ENCODE peak calls at places on chromosomes 4 and X, in six cellular contexts. One of them, this sample, is unnamed.

GRCh38 chr4:93947318-93947717 is 118.8 kb downstream of the ATOH1 start:
- DNase-seq in DMS79: no peak
- DNase-seq in NB4: no peak
- DNase-seq in left colon: no peak
- DNase-seq in body of pancreas: no peak
- DNase-seq in aorta: no peak
- DNase-seq in this sample: no peak

GRCh38 chr4:140096921-140097320 is 57.1 kb downstream of the MAML3 start:
- DNase-seq in DMS79: no peak
- DNase-seq in NB4: no peak
- DNase-seq in left colon: no peak
- DNase-seq in body of pancreas: no peak
- DNase-seq in aorta: no peak
- DNase-seq in this sample: no peak

GRCh38 chr4:84915396-84915780 is 51.1 kb downstream of the WDFY3 start:
- DNase-seq in DMS79: no peak
- DNase-seq in NB4: no peak
- DNase-seq in left colon: no peak
- DNase-seq in body of pancreas: no peak
- DNase-seq in aorta: no peak
- DNase-seq in this sample: no peak

GRCh38 chrX:128961290-128961689 is 562.0 kb downstream of the SMARCA1 start:
- DNase-seq in DMS79: no peak
- DNase-seq in NB4: no peak
- DNase-seq in left colon: no peak
- DNase-seq in body of pancreas: no peak
- DNase-seq in aorta: no peak
- DNase-seq in this sample: no peak

GRCh38 chr4:13546855-13547562 is 2.7 kb upstream of the NKX3-2 start:
- DNase-seq in DMS79: no peak
- DNase-seq in NB4: peak
- DNase-seq in left colon: peak
- DNase-seq in body of pancreas: no peak
- DNase-seq in aorta: no peak
- DNase-seq in this sample: no peak

GRCh38 chr4:74365761-74366160 is 816 bp downstream of the EREG start:
- DNase-seq in DMS79: peak
- DNase-seq in NB4: no peak
- DNase-seq in left colon: peak
- DNase-seq in body of pancreas: peak
- DNase-seq in aorta: peak
- DNase-seq in this sample: peak

GRCh38 chr4:14961292-14961691 is 41.0 kb upstream of the CPEB2 start:
- DNase-seq in DMS79: no peak
- DNase-seq in NB4: peak
- DNase-seq in left colon: no peak
- DNase-seq in body of pancreas: no peak
- DNase-seq in aorta: no peak
- DNase-seq in this sample: no peak

GRCh38 chrX:136936183-136936549 is 55.6 kb upstream of the RBMX start:
- DNase-seq in DMS79: no peak
- DNase-seq in NB4: no peak
- DNase-seq in left colon: no peak
- DNase-seq in body of pancreas: no peak
- DNase-seq in aorta: no peak
- DNase-seq in this sample: no peak

GRCh38 chr4:81786063-81786763 is 314.5 kb upstream of the RASGEF1B start:
- DNase-seq in DMS79: peak
- DNase-seq in NB4: no peak
- DNase-seq in left colon: peak
- DNase-seq in body of pancreas: peak
- DNase-seq in aorta: no peak
- DNase-seq in this sample: peak

GRCh38 chr4:117637347-117637746 is 396.9 kb upstream of the NDST3 start:
- DNase-seq in DMS79: no peak
- DNase-seq in NB4: peak
- DNase-seq in left colon: no peak
- DNase-seq in body of pancreas: no peak
- DNase-seq in aorta: no peak
- DNase-seq in this sample: no peak